ENCODE peak calls at places on chromosomes 6 and 20, in seven cellular contexts. B, Z, H, J, O, W and Q are unnamed samples.

GRCh38 chr20:53782612-53783246 is 189.1 kb upstream of the ZNF217 start:
- DNase-seq in W (no peak), B (no peak), Z (no peak), J (no peak), H (no peak), O (no peak), Q (no peak)

GRCh38 chr6:111628117-111628866 is 22.6 kb upstream of the TRAF3IP2 start:
- DNase-seq in H (no peak), Z (no peak), W (peak; percentile 35), J (no peak), B (no peak), O (no peak), Q (no peak)

GRCh38 chr6:110629153-110629552 is 152.7 kb upstream of the SLC22A16 start:
- DNase-seq in O (no peak), B (no peak), J (no peak), W (no peak), H (no peak), Z (no peak), Q (no peak)

GRCh38 chr6:4635666-4636065 is 140.5 kb upstream of the CDYL start:
- DNase-seq in W (no peak), O (no peak), Z (no peak), J (no peak), B (no peak), H (no peak), Q (no peak)

GRCh38 chr6:113073611-113074191 is 726.6 kb downstream of the RFPL4B start:
- DNase-seq in J (no peak), O (no peak), W (no peak), B (no peak), H (no peak), Z (no peak), Q (no peak)

GRCh38 chr6:158519354-158519753 is 40.5 kb upstream of the TMEM181 start:
- DNase-seq in H (no peak), J (no peak), W (no peak), B (no peak), O (no peak), Z (no peak), Q (no peak)

GRCh38 chr6:168628732-168629245 is 187.8 kb downstream of the SMOC2 start:
- DNase-seq in O (no peak), Z (no peak), H (no peak), W (no peak), B (no peak), J (no peak), Q (no peak)

GRCh38 chr6:152651986-152652385 is 14.8 kb upstream of the SYNE1 start:
- DNase-seq in B (no peak), W (no peak), H (no peak), J (no peak), O (no peak), Z (no peak), Q (no peak)

GRCh38 chr6:108719477-108719876 is 128.7 kb upstream of the ARMC2 start:
- DNase-seq in J (no peak), H (no peak), Z (no peak), B (no peak), W (no peak), O (no peak), Q (no peak)

GRCh38 chr6:165811512-165811911 is 148.5 kb upstream of the PDE10A start:
- DNase-seq in J (no peak), Z (no peak), B (no peak), H (no peak), W (no peak), O (no peak), Q (no peak)

GRCh38 chr20:5863040-5863811 is 87.1 kb downstream of the TRMT6 start:
- DNase-seq in O (peak; percentile 78), B (no peak), Z (peak; percentile 50), H (no peak), W (no peak), J (no peak), Q (peak; percentile 68)

GRCh38 chr20:24877652-24878051 is 71.4 kb upstream of the CST7 start:
- DNase-seq in B (no peak), Z (no peak), J (no peak), O (no peak), W (no peak), H (no peak), Q (no peak)
- H3K4me1 ChIP-seq in B (no peaks in the 10 kb centered on the region), Z (no peaks in the 10 kb centered on the region), J (no peaks in the 10 kb centered on the region), O (no peaks in the 10 kb centered on the region), W (no peaks in the 10 kb centered on the region), H (no peaks in the 10 kb centered on the region), Q (no peaks in the 10 kb centered on the region)

GRCh38 chr6:42401605-42401935 is 50.2 kb downstream of the TRERF1 start:
- DNase-seq in W (no peak), Z (no peak), B (no peak), J (no peak), O (no peak), H (no peak), Q (no peak)
- H3K27ac ChIP-seq in W (no peak overlapping the region), Z (no peak overlapping the region), B (peak overlapping the region; percentile 86), J (no peak overlapping the region), O (no peak overlapping the region), H (no peak overlapping the region), Q (no peak overlapping the region)

DNA sequence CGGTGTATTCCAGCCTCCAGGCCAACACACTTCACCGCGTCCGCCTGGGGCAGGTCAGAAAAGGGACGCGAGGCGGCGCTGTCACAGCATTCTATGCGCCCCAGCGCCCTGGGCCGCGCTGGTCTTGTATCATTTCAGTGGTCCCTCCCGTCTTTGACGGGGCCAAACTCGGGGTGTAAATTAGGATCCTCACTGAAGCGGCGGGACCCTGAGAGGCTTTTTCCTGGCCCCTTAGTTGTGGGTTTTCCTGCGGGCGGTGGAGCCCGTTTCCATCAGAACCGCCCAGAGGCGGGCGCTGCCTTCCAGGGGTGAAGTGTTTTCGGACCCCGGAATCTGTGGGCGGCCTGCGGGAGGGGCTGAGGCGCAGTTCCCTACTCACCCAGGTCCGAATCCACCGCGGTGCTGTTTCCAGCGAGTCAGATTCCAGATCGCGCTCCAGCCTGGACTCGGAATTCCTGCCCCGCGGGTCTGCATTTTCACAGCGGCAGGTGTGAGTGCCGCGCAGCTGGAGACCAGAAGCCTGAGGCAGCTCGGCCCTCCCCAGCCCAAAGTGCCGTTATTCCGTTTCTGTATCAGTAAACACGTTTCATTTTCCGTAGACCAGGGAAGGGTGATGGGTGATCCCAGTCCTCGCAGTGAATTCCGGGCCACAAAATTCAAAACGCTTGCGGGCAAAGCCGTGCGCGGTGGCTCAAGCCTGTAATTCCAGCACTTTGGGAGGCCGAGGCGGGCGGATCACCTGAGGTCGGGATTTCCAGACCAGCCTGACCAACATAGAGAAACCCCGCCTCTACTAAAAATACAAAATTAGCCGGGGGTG is 3.9 kb upstream of the MICB start:
- DNase-seq in W (peak; percentile 85), J (peak; percentile 86), H (peak; percentile 70), B (peak; percentile 66), Z (peak; percentile 86), O (peak; percentile 90), Q (peak; percentile 60)
- TF ChIP-seq POLR2A in W (no peak), J (peak; percentile 13), H (no peak), B (no peak), Z (no peak), O (no peak), Q (no peak)

GRCh38 chr6:10424005-10424404 is 9.1 kb upstream of the TFAP2A start:
- DNase-seq in W (no peak), H (no peak), O (no peak), J (no peak), B (no peak), Z (no peak), Q (no peak)
- H3K4me1 ChIP-seq in W (no peaks in the 10 kb centered on the region), H (peaks cover 7% of the 10 kb centered on the region), O (peaks cover 14% of the 10 kb centered on the region), J (no peaks in the 10 kb centered on the region), B (peaks cover 3% of the 10 kb centered on the region), Z (peaks cover 5% of the 10 kb centered on the region), Q (peaks cover 3% of the 10 kb centered on the region)

GRCh38 chr6:133248241-133249001 is 7.3 kb downstream of the EYA4 start:
- DNase-seq in W (no peak), J (no peak), H (no peak), O (no peak), Z (no peak), B (no peak), Q (no peak)
- H3K27ac ChIP-seq in W (no peak overlapping the region), J (no peak overlapping the region), H (no peak overlapping the region), O (no peak overlapping the region), Z (no peak overlapping the region), B (no peak overlapping the region), Q (no peak overlapping the region)

DNA sequence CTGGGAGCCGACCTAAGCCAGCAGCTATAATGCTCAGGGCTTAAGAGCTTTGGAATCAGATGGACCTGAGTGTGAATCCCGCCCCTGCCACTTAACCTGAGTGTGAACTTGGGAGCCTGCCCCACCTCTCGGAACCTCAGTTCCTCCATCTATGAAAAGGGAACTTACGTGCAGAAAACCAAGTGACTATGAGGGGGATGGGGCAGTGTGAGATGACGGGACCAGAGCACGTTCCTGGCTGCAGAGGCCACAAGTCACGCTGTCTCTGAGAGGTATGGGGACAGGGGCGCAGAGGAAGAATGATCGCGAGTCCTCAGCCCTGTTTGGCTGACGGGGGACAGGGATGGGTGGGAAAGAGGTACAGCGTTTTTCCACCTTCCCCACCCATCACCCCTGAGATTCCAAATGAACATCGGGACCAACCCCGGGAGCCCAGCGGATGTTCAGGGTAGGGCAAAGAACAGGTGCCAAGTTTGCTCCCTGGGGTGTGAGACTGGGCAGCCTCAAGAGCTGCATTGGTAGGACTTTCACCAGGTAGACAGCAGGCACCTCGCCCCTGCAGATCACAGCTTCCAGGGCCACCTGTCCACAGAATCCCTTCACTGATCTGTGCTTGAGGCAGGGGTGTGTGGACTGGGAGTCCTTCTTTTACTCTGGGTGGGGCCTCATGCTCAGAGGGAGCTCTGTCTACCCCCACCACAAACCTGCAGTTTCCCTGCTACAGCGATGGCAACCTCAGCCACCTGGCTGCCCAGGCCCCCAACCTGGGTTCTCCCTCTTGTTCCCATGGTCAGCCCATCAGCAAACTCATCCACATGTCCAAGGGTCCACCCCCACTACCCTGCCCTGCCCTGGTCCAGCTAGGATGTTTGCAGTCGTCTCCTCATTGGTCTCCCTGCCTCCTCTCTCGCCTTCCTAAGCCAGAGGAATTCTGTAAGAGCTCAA is 85.8 kb downstream of the CEBPB start:
- DNase-seq in H (no peak), Z (no peak), O (peak; percentile 51), J (no peak), B (no peak), W (no peak), Q (no peak)
- TF ChIP-seq POLR2A in H (no peak), Z (no peak), O (no peak), J (peak; percentile 55), B (no peak), W (no peak), Q (no peak)

DNA sequence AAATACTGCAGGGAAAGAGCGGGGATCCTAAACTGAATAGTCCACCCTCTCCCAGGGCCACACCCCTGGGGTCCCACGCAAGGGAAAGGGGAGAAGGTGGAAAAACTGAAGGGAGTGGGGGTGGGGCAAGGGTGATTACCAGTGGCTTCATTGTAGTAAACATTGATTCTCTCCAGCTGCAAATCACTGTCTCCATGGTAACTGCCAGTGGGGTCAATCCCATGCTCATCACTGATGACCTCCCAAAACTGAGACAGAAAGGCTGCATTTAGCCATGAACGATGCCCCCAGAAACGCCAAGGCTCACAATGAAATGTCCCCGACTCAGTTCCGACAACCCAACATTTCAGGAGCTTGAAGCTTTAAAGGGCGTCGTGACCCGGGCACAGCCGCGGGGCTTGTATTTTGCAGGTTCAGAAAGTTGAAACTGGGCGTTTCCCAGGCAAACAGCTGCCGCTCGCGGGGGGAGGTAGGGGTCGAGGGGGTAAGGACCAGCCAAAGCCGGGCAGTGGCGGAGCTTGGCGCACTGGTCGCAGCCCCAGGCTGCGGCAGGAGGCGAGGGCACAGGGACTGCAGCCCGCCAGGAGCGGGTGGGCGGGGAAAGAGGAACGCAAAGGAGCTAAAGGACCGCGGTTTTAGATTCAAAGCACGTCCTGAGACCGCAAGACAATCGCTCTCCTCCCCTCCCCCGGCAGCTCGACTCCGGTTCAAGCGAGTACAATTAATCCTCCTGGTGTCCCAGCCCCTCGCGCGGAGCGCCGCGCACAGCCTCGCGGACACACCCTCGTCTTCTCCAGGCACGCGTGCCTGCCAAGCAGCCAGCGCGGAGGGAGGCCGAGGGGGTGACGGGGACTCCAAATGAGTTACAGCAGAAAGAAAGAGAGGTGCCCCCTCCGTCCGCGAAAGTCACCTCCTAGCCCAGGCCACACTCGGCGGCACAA is 761 bp downstream of the TUBB2B start:
- DNase-seq in W (no peak), O (no peak), Z (no peak), J (peak; percentile 25), H (no peak), B (no peak), Q (no peak)
- H3K4me1 ChIP-seq in W (no peaks in the 10 kb centered on the region), O (peaks cover 42% of the 10 kb centered on the region), Z (peaks cover 20% of the 10 kb centered on the region), J (no peaks in the 10 kb centered on the region), H (peaks cover 46% of the 10 kb centered on the region), B (no peaks in the 10 kb centered on the region), Q (peaks cover 9% of the 10 kb centered on the region)